ENCODE peak calls at places on chromosomes 5 and 9, in six cellular contexts. Y is IMR-90, Q is H9, T is mesenchymal stem cell, L is H1, H is trophoblast cell. U is an unnamed sample.

GRCh38 chr5:172688735-172689572 is 47.9 kb downstream of the NEURL1B start:
- DNase-seq in Q (no peak), T (peak), L (no peak), Y (peak), H (peak), U (no peak)

GRCh38 chr5:96997265-96997859 is 61.5 kb downstream of the LNPEP start:
- DNase-seq in Q (no peak), H (no peak), L (no peak), Y (peak), T (peak), U (peak)

GRCh38 chr5:133051117-133051546 is 681 bp upstream of the HSPA4 start:
- DNase-seq in L (no peak), Y (no peak), T (no peak), Q (no peak), H (no peak), U (no peak)

GRCh38 chr9:84411647-84412267 is 71.2 kb upstream of the SLC28A3 start:
- DNase-seq in Q (no peak), T (no peak), L (no peak), H (no peak), Y (no peak), U (no peak)

GRCh38 chr9:137422668-137423000 is 328 bp downstream of the EXD3 start:
- DNase-seq in T (peak), H (no peak), L (no peak), Y (no peak), Q (peak), U (no peak)

GRCh38 chr5:135391869-135392255 is 7.2 kb downstream of the MACROH2A1 start:
- DNase-seq in Y (no peak), L (no peak), Q (no peak), T (no peak), H (no peak), U (no peak)

GRCh38 chr5:5351288-5352089 is 71.0 kb upstream of the ICE1 start:
- DNase-seq in L (no peak), Y (no peak), H (no peak), T (peak), Q (no peak), U (peak)

GRCh38 chr9:126533911-126534300 is 79.8 kb upstream of the LMX1B start:
- DNase-seq in Q (no peak), T (no peak), H (no peak), L (no peak), Y (no peak), U (no peak)

GRCh38 chr9:116219686-116220085 is 66.1 kb downstream of the PAPPA start:
- DNase-seq in T (no peak), Q (no peak), H (no peak), L (no peak), Y (no peak), U (no peak)

GRCh38 chr9:36995927-36996471 is 38.1 kb downstream of the PAX5 start:
- DNase-seq in H (peak), L (peak), T (peak), Q (peak), Y (peak), U (peak)

GRCh38 chr5:67178085-67178484 is 18.5 kb downstream of the CD180 start:
- DNase-seq in H (no peak), Q (no peak), Y (peak), L (no peak), T (no peak), U (no peak)

GRCh38 chr5:40784916-40785315 is 13.3 kb downstream of the PRKAA1 start:
- DNase-seq in L (no peak), Y (no peak), H (no peak), T (no peak), Q (no peak), U (no peak)

GRCh38 chr9:83538172-83538889 is at the start of gene FRMD3:
- DNase-seq in H (peak), Y (peak), T (peak), L (peak), Q (peak), U (peak)

GRCh38 chr9:7910426-7911015 is 110.9 kb upstream of the DMAC1 start:
- DNase-seq in L (no peak), Y (no peak), Q (no peak), H (no peak), T (no peak), U (no peak)

GRCh38 chr9:3215658-3216057 is 310.1 kb downstream of the RFX3 start:
- DNase-seq in L (no peak), T (no peak), Y (no peak), Q (no peak), H (no peak), U (no peak)
- H3K14ac ChIP-seq in L (no peak), T (no peak), Y (no peak), Q (no peak), H (no peak), U (no peak)

GRCh38 chr9:127968717-127969383 is 11.9 kb downstream of the EEIG1 start:
- DNase-seq in T (peak), Y (peak), H (peak), Q (no peak), L (no peak), U (no peak)

GRCh38 chr9:127965953-127966352 is 14.8 kb downstream of the EEIG1 start:
- DNase-seq in L (no peak), Y (no peak), T (no peak), H (no peak), Q (no peak), U (no peak)

GRCh38 chr9:127967151-127967809 is 13.5 kb downstream of the EEIG1 start:
- DNase-seq in H (no peak), L (no peak), Y (no peak), T (no peak), Q (no peak), U (no peak)

GRCh38 chr9:127966416-127967150 is 14.2 kb downstream of the EEIG1 start:
- DNase-seq in Y (no peak), Q (no peak), H (no peak), T (no peak), L (no peak), U (no peak)

GRCh38 chr9:127968046-127968445 is 12.7 kb downstream of the EEIG1 start:
- DNase-seq in H (peak), T (peak), Y (peak), Q (no peak), L (no peak), U (no peak)
- H3K27ac ChIP-seq in H (no peak), T (no peak), Y (peak), Q (no peak), L (no peak), U (no peak)

GRCh38 chr9:99031994-99032393 is 72.9 kb upstream of the TGFBR1 start:
- DNase-seq in Y (no peak), H (no peak), Q (no peak), T (no peak), L (no peak), U (no peak)
- H3K14ac ChIP-seq in Y (peak), H (no peak), Q (no peak), T (no peak), L (no peak), U (no peak)

GRCh38 chr5:73793911-73794310 is 167.9 kb downstream of the ARHGEF28 start:
- DNase-seq in H (no peak), L (no peak), T (no peak), Y (peak), Q (no peak), U (no peak)
- H3K27ac ChIP-seq in H (no peak), L (no peak), T (no peak), Y (peak), Q (no peak), U (no peak)

GRCh38 chr5:71865202-71865601 is 146.1 kb downstream of the CARTPT start:
- DNase-seq in L (no peak), T (no peak), H (no peak), Y (peak), Q (no peak), U (no peak)
- H3K14ac ChIP-seq in L (no peak), T (no peak), H (no peak), Y (no peak), Q (no peak), U (no peak)

DNA sequence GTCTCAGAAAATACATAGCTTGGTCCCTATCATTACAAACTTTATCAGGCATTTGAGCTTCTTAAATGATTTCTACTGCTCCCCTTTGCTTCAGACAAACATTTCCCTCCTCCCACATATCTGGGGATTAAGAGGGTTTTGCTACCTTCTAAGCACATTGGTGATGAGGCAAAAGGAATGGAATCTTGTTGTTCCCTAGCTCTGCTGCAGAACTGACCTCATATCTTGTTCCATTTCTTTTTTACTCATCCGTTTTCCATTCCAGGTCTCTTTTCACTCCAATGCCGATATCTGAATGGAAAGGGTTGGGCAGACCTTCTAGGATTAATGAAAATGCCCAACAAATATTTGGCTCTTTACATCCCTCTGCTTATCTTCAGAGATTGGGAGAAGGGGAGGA is 444.6 kb downstream of the ZNF608 start:
- DNase-seq in L (no peak), Y (peak), T (peak), Q (no peak), H (no peak), U (no peak)
- H3K27ac ChIP-seq in L (no peak), Y (no peak), T (no peak), Q (no peak), H (no peak), U (no peak)